ENCODE peak calls at places on chromosomes 7 and 10, in seven cellular contexts. One of them, this sample, is unnamed.

GRCh38 chr10:129843131-129843541 is 120.9 kb downstream of the EBF3 start:
- DNase-seq in WTC11: no peak
- DNase-seq in heart left ventricle: no peak
- DNase-seq in OCI-LY7: no peak
- DNase-seq in cardiac fibroblast: no peak
- DNase-seq in AG10803: no peak
- DNase-seq in neural progenitor cell: no peak
- DNase-seq in this sample: no peak

GRCh38 chr10:36621346-36621745 is 504.1 kb upstream of the ANKRD30A start:
- DNase-seq in WTC11: no peak
- DNase-seq in AG10803: no peak
- DNase-seq in heart left ventricle: no peak
- DNase-seq in cardiac fibroblast: no peak
- DNase-seq in neural progenitor cell: no peak
- DNase-seq in OCI-LY7: no peak
- DNase-seq in this sample: no peak

GRCh38 chr10:35685402-35685801 is 43.3 kb upstream of the FZD8 start:
- DNase-seq in neural progenitor cell: no peak
- DNase-seq in cardiac fibroblast: no peak
- DNase-seq in OCI-LY7: no peak
- DNase-seq in heart left ventricle: no peak
- DNase-seq in AG10803: no peak
- DNase-seq in WTC11: no peak
- DNase-seq in this sample: no peak

GRCh38 chr10:111473361-111473760 is 396.5 kb downstream of the ADRA2A start:
- DNase-seq in neural progenitor cell: no peak
- DNase-seq in AG10803: no peak
- DNase-seq in WTC11: no peak
- DNase-seq in heart left ventricle: no peak
- DNase-seq in cardiac fibroblast: no peak
- DNase-seq in OCI-LY7: no peak
- DNase-seq in this sample: no peak

GRCh38 chr7:91005024-91005423 is 259.2 kb upstream of the FZD1 start:
- DNase-seq in neural progenitor cell: no peak
- DNase-seq in AG10803: no peak
- DNase-seq in WTC11: no peak
- DNase-seq in OCI-LY7: no peak
- DNase-seq in cardiac fibroblast: no peak
- DNase-seq in heart left ventricle: peak; percentile 41
- DNase-seq in this sample: no peak

GRCh38 chr7:22725585-22725984 is 1.4 kb upstream of the IL6 start:
- DNase-seq in OCI-LY7: peak; percentile 39
- DNase-seq in neural progenitor cell: peak; percentile 23
- DNase-seq in heart left ventricle: no peak
- DNase-seq in WTC11: no peak
- DNase-seq in AG10803: peak; percentile 63
- DNase-seq in cardiac fibroblast: peak; percentile 29
- DNase-seq in this sample: peak; percentile 52

GRCh38 chr10:127485153-127485857 is 63.8 kb upstream of the NPS start:
- DNase-seq in heart left ventricle: no peak
- DNase-seq in neural progenitor cell: peak; percentile 14
- DNase-seq in OCI-LY7: no peak
- DNase-seq in WTC11: peak; percentile 33
- DNase-seq in cardiac fibroblast: no peak
- DNase-seq in AG10803: no peak
- DNase-seq in this sample: no peak

GRCh38 chr10:49744924-49745605 is 17.1 kb downstream of the OGDHL start:
- DNase-seq in cardiac fibroblast: no peak
- DNase-seq in neural progenitor cell: peak; percentile 14
- DNase-seq in heart left ventricle: no peak
- DNase-seq in AG10803: no peak
- DNase-seq in OCI-LY7: no peak
- DNase-seq in WTC11: peak; percentile 45
- DNase-seq in this sample: peak; percentile 12

GRCh38 chr7:22849158-22849557 is 26.5 kb upstream of the TOMM7 start:
- DNase-seq in OCI-LY7: no peak
- DNase-seq in heart left ventricle: no peak
- DNase-seq in cardiac fibroblast: peak; percentile 33
- DNase-seq in neural progenitor cell: no peak
- DNase-seq in WTC11: no peak
- DNase-seq in AG10803: peak; percentile 82
- DNase-seq in this sample: no peak

GRCh38 chr10:24425151-24425550 is 216.2 kb downstream of the KIAA1217 start:
- DNase-seq in neural progenitor cell: no peak
- DNase-seq in cardiac fibroblast: no peak
- DNase-seq in OCI-LY7: no peak
- DNase-seq in AG10803: no peak
- DNase-seq in heart left ventricle: no peak
- DNase-seq in WTC11: no peak
- DNase-seq in this sample: no peak

GRCh38 chr7:44067064-44067951 is 1.9 kb upstream of the PGAM2 start:
- DNase-seq in neural progenitor cell: no peak
- DNase-seq in heart left ventricle: peak; percentile 22
- DNase-seq in OCI-LY7: no peak
- DNase-seq in cardiac fibroblast: no peak
- DNase-seq in WTC11: no peak
- DNase-seq in AG10803: no peak
- DNase-seq in this sample: no peak

GRCh38 chr10:62046522-62047239 is 145.2 kb downstream of the ARID5B start:
- DNase-seq in heart left ventricle: no peak
- DNase-seq in WTC11: no peak
- DNase-seq in cardiac fibroblast: peak; percentile 96
- DNase-seq in AG10803: peak; percentile 70
- DNase-seq in neural progenitor cell: no peak
- DNase-seq in OCI-LY7: peak; percentile 50
- DNase-seq in this sample: peak; percentile 26

GRCh38 chr10:30784521-30784895 is 155.0 kb upstream of the LYZL2 start:
- DNase-seq in neural progenitor cell: no peak
- DNase-seq in AG10803: peak; percentile 87
- DNase-seq in OCI-LY7: no peak
- DNase-seq in heart left ventricle: no peak
- DNase-seq in WTC11: no peak
- DNase-seq in cardiac fibroblast: peak; percentile 89
- DNase-seq in this sample: no peak

GRCh38 chr10:3136763-3137611 is 35.6 kb downstream of the PITRM1 start:
- DNase-seq in AG10803: peak; percentile 75
- DNase-seq in cardiac fibroblast: peak; percentile 91
- DNase-seq in neural progenitor cell: no peak
- DNase-seq in WTC11: no peak
- DNase-seq in heart left ventricle: peak; percentile 84
- DNase-seq in OCI-LY7: no peak
- DNase-seq in this sample: no peak

GRCh38 chr7:36387437-36388345 is 2.0 kb upstream of the ANLN start:
- DNase-seq in AG10803: no peak
- DNase-seq in WTC11: no peak
- DNase-seq in cardiac fibroblast: no peak
- DNase-seq in OCI-LY7: no peak
- DNase-seq in heart left ventricle: no peak
- DNase-seq in neural progenitor cell: no peak
- DNase-seq in this sample: no peak

GRCh38 chr10:88131561-88132139 is 268.2 kb downstream of the PTEN start:
- DNase-seq in neural progenitor cell: no peak
- DNase-seq in OCI-LY7: no peak
- DNase-seq in WTC11: peak; percentile 19
- DNase-seq in heart left ventricle: no peak
- DNase-seq in cardiac fibroblast: no peak
- DNase-seq in AG10803: peak; percentile 66
- DNase-seq in this sample: no peak

GRCh38 chr7:99106411-99106810 is 37.5 kb downstream of the SMURF1 start:
- DNase-seq in heart left ventricle: no peak
- DNase-seq in AG10803: no peak
- DNase-seq in cardiac fibroblast: no peak
- DNase-seq in WTC11: no peak
- DNase-seq in neural progenitor cell: peak; percentile 37
- DNase-seq in OCI-LY7: no peak
- DNase-seq in this sample: no peak

GRCh38 chr10:97770265-97770664 is 1.5 kb downstream of the SFRP5 start:
- DNase-seq in neural progenitor cell: no peak
- DNase-seq in OCI-LY7: no peak
- DNase-seq in heart left ventricle: peak; percentile 46
- DNase-seq in cardiac fibroblast: no peak
- DNase-seq in WTC11: no peak
- DNase-seq in AG10803: no peak
- DNase-seq in this sample: no peak

GRCh38 chr10:97768322-97769315 is 3.2 kb downstream of the SFRP5 start:
- DNase-seq in AG10803: no peak
- DNase-seq in heart left ventricle: no peak
- DNase-seq in cardiac fibroblast: no peak
- DNase-seq in OCI-LY7: no peak
- DNase-seq in WTC11: no peak
- DNase-seq in neural progenitor cell: no peak
- DNase-seq in this sample: no peak

GRCh38 chr10:97771913-97772823 is at the start of gene SFRP5:
- DNase-seq in heart left ventricle: peak; percentile 47
- DNase-seq in OCI-LY7: no peak
- DNase-seq in WTC11: peak; percentile 42
- DNase-seq in neural progenitor cell: peak; percentile 58
- DNase-seq in cardiac fibroblast: no peak
- DNase-seq in AG10803: no peak
- DNase-seq in this sample: no peak

GRCh38 chr10:97773096-97773495 is 1.3 kb upstream of the SFRP5 start:
- DNase-seq in OCI-LY7: no peak
- DNase-seq in neural progenitor cell: peak; percentile 25
- DNase-seq in AG10803: no peak
- DNase-seq in WTC11: no peak
- DNase-seq in heart left ventricle: no peak
- DNase-seq in cardiac fibroblast: no peak
- DNase-seq in this sample: no peak

DNA sequence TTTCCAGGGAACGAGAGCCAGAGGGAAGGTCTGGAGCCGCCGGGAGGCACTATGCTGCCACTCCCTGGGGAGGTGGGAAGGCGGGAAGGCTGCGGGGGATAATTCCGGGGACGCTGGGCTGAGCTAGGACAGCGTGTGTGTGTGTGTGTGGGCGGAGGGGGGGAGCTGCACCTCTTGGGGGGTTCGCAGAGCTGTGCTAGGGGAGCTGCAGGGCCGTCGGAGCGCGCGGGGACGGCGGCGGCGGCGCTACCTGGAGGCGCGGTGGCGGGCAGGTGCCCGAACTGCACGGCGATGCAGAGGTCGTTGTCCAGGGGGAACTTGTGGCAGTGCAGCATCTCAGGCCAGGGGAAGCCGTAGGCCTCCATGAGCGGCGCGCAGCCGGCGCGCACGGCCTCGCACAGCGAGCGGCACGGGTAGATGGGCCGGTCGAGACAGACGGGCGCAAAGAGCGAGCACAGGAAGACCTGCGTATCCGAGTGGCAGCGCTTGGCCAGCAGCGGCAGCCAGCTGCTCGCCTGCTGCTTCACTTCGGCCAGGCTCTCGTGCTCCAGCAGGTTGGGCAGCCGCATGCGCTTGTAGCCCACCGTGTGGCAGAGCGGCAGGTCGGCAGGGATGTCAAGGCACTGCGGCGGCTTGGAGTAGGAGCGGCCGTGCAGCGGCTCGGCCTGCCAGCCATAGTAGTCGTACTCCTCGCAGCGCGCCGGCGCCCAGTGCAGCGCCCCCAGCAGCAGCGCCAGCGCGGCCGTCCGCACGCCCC is 566 bp downstream of the SFRP5 start:
- DNase-seq in WTC11: peak; percentile 64
- DNase-seq in AG10803: peak; percentile 11
- DNase-seq in neural progenitor cell: peak; percentile 82
- DNase-seq in OCI-LY7: no peak
- DNase-seq in heart left ventricle: peak; percentile 54
- DNase-seq in cardiac fibroblast: peak; percentile 31
- DNase-seq in this sample: no peak
- TF ChIP-seq CTCF in WTC11: no peak
- TF ChIP-seq CTCF in AG10803: no peak
- TF ChIP-seq CTCF in neural progenitor cell: no peak
- TF ChIP-seq CTCF in OCI-LY7: no peak
- TF ChIP-seq CTCF in heart left ventricle: no peak
- TF ChIP-seq CTCF in cardiac fibroblast: no peak
- TF ChIP-seq CTCF in this sample: no peak

GRCh38 chr7:95840953-95841950 is 68.9 kb downstream of the DYNC1I1 start:
- DNase-seq in cardiac fibroblast: peak; percentile 5
- DNase-seq in AG10803: no peak
- DNase-seq in WTC11: no peak
- DNase-seq in heart left ventricle: no peak
- DNase-seq in neural progenitor cell: peak; percentile 31
- DNase-seq in OCI-LY7: peak; percentile 35
- DNase-seq in this sample: peak; percentile 40
- TF ChIP-seq CTCF in cardiac fibroblast: peak; percentile 40
- TF ChIP-seq CTCF in AG10803: peak; percentile 35
- TF ChIP-seq CTCF in WTC11: peak; percentile 55
- TF ChIP-seq CTCF in heart left ventricle: no peak
- TF ChIP-seq CTCF in neural progenitor cell: peak; percentile 60
- TF ChIP-seq CTCF in OCI-LY7: peak; percentile 72
- TF ChIP-seq CTCF in this sample: peak; percentile 9

DNA sequence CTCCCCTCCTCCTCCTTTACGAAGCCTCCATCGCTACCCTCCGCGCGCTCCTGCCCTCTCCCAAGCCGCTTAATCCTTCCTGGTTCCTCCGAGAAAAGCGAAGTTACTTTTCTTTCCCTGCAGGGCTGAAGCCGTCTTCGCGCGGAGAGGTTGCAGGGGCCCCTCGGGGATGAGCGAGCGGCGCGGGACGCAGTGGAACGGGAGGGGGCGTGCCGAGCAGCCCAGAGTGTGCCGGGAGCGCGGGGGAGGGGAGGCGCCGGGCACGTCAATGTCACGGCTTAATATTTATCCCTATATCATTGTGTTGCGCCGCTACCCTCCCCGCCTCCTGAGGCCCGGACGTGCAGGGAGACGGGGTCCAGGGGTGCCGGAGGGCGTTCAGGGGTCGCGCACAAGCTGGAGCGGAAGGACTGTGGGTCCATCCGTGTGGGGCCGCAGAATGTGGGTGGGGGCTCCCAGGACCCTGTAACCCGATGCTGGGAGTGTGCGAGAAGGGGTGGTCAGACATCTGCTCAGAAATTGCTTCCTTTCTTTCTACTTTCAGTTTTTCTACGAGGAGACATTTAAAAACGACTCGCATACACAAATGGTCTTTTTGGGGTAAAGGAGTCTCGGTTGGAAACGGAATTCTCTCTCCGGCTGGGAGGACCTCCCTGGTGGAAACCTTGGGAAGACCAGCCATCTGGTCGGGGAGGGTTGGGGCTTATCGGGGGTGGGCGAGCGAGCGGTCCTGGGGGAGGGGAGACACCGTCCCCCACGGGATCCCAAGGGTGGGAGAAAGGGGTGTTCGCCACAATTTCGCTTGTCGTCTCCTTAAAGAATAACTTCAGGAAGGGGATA is 2.4 kb downstream of the CDK6 start:
- DNase-seq in neural progenitor cell: peak; percentile 78
- DNase-seq in heart left ventricle: peak; percentile 91
- DNase-seq in cardiac fibroblast: peak; percentile 85
- DNase-seq in AG10803: peak; percentile 73
- DNase-seq in OCI-LY7: peak; percentile 83
- DNase-seq in WTC11: peak; percentile 66
- DNase-seq in this sample: peak; percentile 72
- TF ChIP-seq CTCF in neural progenitor cell: peak; percentile 34
- TF ChIP-seq CTCF in heart left ventricle: peak; percentile 47
- TF ChIP-seq CTCF in cardiac fibroblast: peak; percentile 7
- TF ChIP-seq CTCF in AG10803: peak; percentile 37
- TF ChIP-seq CTCF in OCI-LY7: no peak
- TF ChIP-seq CTCF in WTC11: no peak
- TF ChIP-seq CTCF in this sample: peak; percentile 37

DNA sequence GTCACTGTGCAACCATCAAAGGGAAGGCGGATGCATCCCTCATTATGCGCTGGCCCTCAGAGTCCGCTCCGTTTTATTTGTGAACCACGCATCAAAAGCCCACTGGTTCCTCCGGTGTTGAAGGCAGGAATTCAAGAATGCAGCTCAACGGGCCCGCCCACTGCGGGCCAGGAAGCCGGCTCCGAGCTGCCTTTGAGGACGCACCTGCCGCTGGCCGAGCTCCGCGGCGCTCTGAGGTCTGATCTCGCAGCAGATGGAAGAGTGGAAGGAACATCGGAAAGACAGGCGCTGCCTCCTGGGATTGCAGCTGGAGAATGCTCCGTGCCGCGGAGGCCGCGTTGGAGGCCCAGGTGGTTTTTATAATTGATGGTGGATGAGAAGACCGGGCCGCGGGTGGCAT is 56.9 kb upstream of the ADGRA1 start:
- DNase-seq in AG10803: no peak
- DNase-seq in OCI-LY7: no peak
- DNase-seq in cardiac fibroblast: no peak
- DNase-seq in neural progenitor cell: peak; percentile 81
- DNase-seq in heart left ventricle: no peak
- DNase-seq in WTC11: peak; percentile 62
- DNase-seq in this sample: no peak
- TF ChIP-seq CTCF in AG10803: no peak
- TF ChIP-seq CTCF in OCI-LY7: no peak
- TF ChIP-seq CTCF in cardiac fibroblast: no peak
- TF ChIP-seq CTCF in neural progenitor cell: no peak
- TF ChIP-seq CTCF in heart left ventricle: no peak
- TF ChIP-seq CTCF in WTC11: no peak
- TF ChIP-seq CTCF in this sample: no peak

This sample was measured in GM10248.